ENCODE peak calls at places on chromosomes 12 and 14, in eight cellular contexts. D is neural crest cell; L is left colon; C is GM04503; J is stimulated activated CD4-positive, alpha-beta T cell treated with anti-CD3 and anti-CD28 coated beads, Interleukin-4, amount 100 ng/mL, for 1 hour; I is activated B cell treated with CpG ODN at 0.5 μM for 24 hours; P is AG09319; O is PC-9. W is an unnamed sample.

GRCh38 chr14:28756896-28757570 is 9.6 kb upstream of the FOXG1 start:
- DNase-seq in D (no peak), L (no peak), C (no peak), J (no peak), I (no peak), P (no peak), O (no peak), W (peak; percentile 24)

GRCh38 chr12:110600254-110600653 is 13.7 kb upstream of the TCTN1 start:
- DNase-seq in D (no peak), L (no peak), C (no peak), J (no peak), I (no peak), P (peak; percentile 27), O (no peak), W (no peak)

GRCh38 chr12:108447168-108447840 is 67.8 kb upstream of the FICD start:
- DNase-seq in D (no peak), L (no peak), C (no peak), J (no peak), I (no peak), P (no peak), O (no peak), W (no peak)

GRCh38 chr14:61754627-61755381 is 7.4 kb upstream of the SNAPC1 start:
- DNase-seq in D (no peak), L (no peak), C (no peak), J (no peak), I (no peak), P (no peak), O (no peak), W (no peak)

GRCh38 chr12:18160901-18161300 is 70.9 kb upstream of the RERGL start:
- DNase-seq in D (no peak), L (no peak), C (no peak), J (no peak), I (no peak), P (no peak), O (no peak), W (no peak)

GRCh38 chr14:23095196-23096108 is at the start of gene C14orf119:
- DNase-seq in D (no peak), L (peak; percentile 100), C (peak; percentile 97), J (peak; percentile 100), I (peak; percentile 77), P (peak; percentile 98), O (peak; percentile 96), W (peak; percentile 99)

GRCh38 chr14:75044322-75044721 is 6.9 kb downstream of the MLH3 start:
- DNase-seq in D (no peak), L (no peak), C (no peak), J (no peak), I (no peak), P (no peak), O (no peak), W (no peak)

GRCh38 chr14:57501039-57501557 is 7.4 kb upstream of the CCDC198 start:
- DNase-seq in D (no peak), L (no peak), C (no peak), J (no peak), I (no peak), P (no peak), O (no peak), W (no peak)

GRCh38 chr12:14768823-14769405 is 34.4 kb downstream of the WBP11 start:
- DNase-seq in D (no peak), L (peak; percentile 30), C (no peak), J (peak; percentile 30), I (no peak), P (no peak), O (no peak), W (no peak)

GRCh38 chr12:132788375-132789098 is 26.9 kb upstream of the ANKLE2 start:
- DNase-seq in D (no peak), L (no peak), C (no peak), J (no peak), I (no peak), P (no peak), O (no peak), W (no peak)